ENCODE peak calls at places on chromosome 6, in five cellular contexts. I is suprapubic skin, G is H54, M is GM12891, D is GM12892. J is an unnamed sample.

GRCh38 chr6:64010010-64010409 is 374.4 kb downstream of the PHF3 start:
- DNase-seq in I (no peak), G (no peak), M (no peak), D (no peak), J (no peak)

GRCh38 chr6:81763968-81764367 is 11.5 kb upstream of the TENT5A start:
- DNase-seq in I (no peak), G (no peak), M (no peak), D (no peak), J (no peak)

GRCh38 chr6:125940691-125941090 is 15.9 kb upstream of the HINT3 start:
- DNase-seq in I (no peak), G (no peak), M (no peak), D (no peak), J (no peak)

GRCh38 chr6:162817196-162817595 is 89.4 kb downstream of the PACRG start:
- DNase-seq in I (no peak), G (no peak), M (no peak), D (no peak), J (no peak)

GRCh38 chr6:89118931-89119330 is 1.1 kb upstream of the SRSF12 start:
- DNase-seq in I (no peak), G (no peak), M (no peak), D (no peak), J (no peak)

GRCh38 chr6:6003334-6004146 is 3.2 kb downstream of the NRN1 start:
- DNase-seq in I (no peak), G (no peak), M (no peak), D (no peak), J (peak; percentile 85)

GRCh38 chr6:130513770-130514169 is 148.0 kb downstream of the TMEM200A start:
- DNase-seq in I (no peak), G (no peak), M (no peak), D (no peak), J (no peak)

GRCh38 chr6:13762648-13763441 is 51.2 kb upstream of the RANBP9 start:
- DNase-seq in I (peak; percentile 82), G (no peak), M (no peak), D (no peak), J (no peak)

GRCh38 chr6:23180504-23181293 is 611.3 kb downstream of the HDGFL1 start:
- DNase-seq in I (no peak), G (no peak), M (no peak), D (no peak), J (no peak)

GRCh38 chr6:143005816-143006215 is 54.9 kb upstream of the AIG1 start:
- DNase-seq in I (no peak), G (no peak), M (no peak), D (no peak), J (no peak)

GRCh38 chr6:37818536-37819176 is 871 bp upstream of the ZFAND3 start:
- DNase-seq in I (peak; percentile 98), G (peak; percentile 80), M (peak; percentile 84), D (peak; percentile 87), J (peak; percentile 99)

GRCh38 chr6:37820713-37821069 is 1.2 kb downstream of the ZFAND3 start:
- DNase-seq in I (no peak), G (no peak), M (no peak), D (no peak), J (no peak)

GRCh38 chr6:37821449-37821848 is 1.9 kb downstream of the ZFAND3 start:
- DNase-seq in I (no peak), G (no peak), M (no peak), D (no peak), J (no peak)

GRCh38 chr6:37819802-37820712 is 530 bp downstream of the ZFAND3 start:
- DNase-seq in I (peak; percentile 81), G (peak; percentile 62), M (no peak), D (peak; percentile 26), J (no peak)

DNA sequence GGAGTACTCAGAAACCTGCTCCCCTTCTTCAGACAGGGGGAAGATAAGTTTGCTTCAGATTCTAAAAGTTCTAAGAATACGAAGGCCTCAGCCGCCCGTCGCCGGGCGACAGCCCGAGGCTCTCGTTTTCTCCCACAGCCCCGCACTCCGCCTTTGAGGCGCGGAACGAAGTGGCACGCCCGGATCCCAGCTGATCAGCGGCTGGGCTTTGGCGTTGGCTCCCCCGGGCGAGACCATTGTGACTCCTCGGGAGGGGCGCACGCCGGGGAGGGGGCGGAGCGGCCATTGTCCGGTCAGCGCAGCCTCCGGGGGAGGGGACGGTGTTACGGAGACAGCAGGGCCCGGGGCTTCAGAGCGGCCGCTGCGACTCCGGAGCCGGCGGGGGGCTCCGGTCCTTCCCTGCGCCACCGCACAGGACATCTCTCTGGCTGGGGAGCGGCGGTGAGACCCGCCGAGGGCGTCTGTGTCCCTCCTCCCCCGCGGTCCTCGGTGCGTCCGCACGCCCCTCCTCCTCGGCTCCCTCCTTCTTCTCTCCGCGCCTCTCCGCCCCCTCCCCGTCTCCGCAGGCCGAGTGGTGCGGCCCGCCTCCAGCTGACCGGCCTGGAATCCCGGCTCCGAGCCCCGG is at the start of gene ZFAND3:
- DNase-seq in I (peak; percentile 98), G (peak; percentile 90), M (peak; percentile 85), D (peak; percentile 86), J (peak; percentile 98)
- TF ChIP-seq POLR2A in I (peak; percentile 24), G (peak; percentile 50), M (no peak), D (peak; percentile 7), J (no peak)

GRCh38 chr6:27890351-27891299 is 21.6 kb downstream of the OR2B2 start:
- DNase-seq in I (no peak), G (no peak), M (no peak), D (no peak), J (no peak)
- TF ChIP-seq POLR2A in I (peak; percentile 28), G (peak; percentile 62), M (peak; percentile 99), D (peak; percentile 98), J (no peak)

GRCh38 chr6:44235891-44236516 is 10.9 kb upstream of the HSP90AB1 start:
- DNase-seq in I (no peak), G (no peak), M (no peak), D (no peak), J (no peak)

GRCh38 chr6:44235269-44235668 is 11.6 kb upstream of the HSP90AB1 start:
- DNase-seq in I (no peak), G (no peak), M (no peak), D (no peak), J (no peak)

GRCh38 chr6:44237021-44237812 is 9.7 kb upstream of the HSP90AB1 start:
- DNase-seq in I (peak; percentile 94), G (peak; percentile 99), M (no peak), D (no peak), J (peak; percentile 98)

GRCh38 chr6:44238687-44239350 is 8.1 kb upstream of the HSP90AB1 start:
- DNase-seq in I (no peak), G (no peak), M (no peak), D (no peak), J (no peak)

GRCh38 chr6:44237813-44238433 is 9.0 kb upstream of the HSP90AB1 start:
- DNase-seq in I (peak; percentile 89), G (peak; percentile 92), M (peak; percentile 88), D (peak; percentile 84), J (peak; percentile 95)
- TF ChIP-seq POLR2A in I (peak; percentile 57), G (no peak), M (no peak), D (peak; percentile 45), J (peak; percentile 43)

GRCh38 chr6:37302086-37302686 is 44.2 kb upstream of the TMEM217 start:
- DNase-seq in I (no peak), G (no peak), M (no peak), D (no peak), J (no peak)
- TF ChIP-seq POLR2A in I (no peak), G (no peak), M (no peak), D (no peak), J (no peak)

DNA sequence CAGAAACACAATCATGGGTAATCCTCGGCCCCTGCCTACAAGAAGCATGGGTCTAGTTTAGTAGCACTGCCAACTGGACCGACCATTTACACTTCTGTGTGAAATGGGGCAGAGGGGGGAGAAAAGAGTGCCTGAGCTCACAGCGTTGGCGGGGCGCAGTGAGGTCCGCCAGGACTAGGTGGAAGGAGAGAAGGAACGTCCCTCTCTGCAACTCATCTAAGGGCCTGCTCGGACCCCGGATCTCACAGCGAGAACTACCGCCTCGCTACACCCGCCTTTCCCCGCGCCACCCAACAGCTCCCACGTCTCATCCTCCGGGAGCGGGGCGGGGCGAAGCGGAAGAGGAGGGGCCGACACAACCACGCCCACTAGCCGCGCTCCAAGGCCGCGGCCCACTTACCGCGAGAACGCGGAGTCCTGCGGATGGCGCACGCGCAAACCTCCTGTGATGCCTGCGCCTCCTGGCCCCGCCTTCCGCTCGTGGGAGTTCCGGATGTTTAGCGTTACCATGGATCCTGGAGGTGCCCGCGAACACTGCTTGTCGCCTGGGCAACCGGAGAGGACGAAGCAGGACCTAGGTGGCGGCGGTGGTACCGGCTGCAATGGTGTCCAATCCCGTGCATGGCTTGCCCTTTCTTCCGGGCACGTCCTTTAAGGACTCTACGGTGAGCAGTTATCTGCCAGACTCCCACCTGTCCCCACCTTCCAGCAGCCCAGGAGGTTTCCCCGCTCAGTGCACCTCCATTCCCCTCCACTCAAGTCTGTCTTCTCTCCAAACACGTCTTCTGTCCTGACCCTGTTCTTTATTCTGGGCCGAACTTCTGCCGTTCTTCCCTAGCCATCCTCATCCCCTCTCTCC is at the start of gene EFHC1:
- DNase-seq in I (peak; percentile 99), G (peak; percentile 81), M (peak; percentile 69), D (peak; percentile 70), J (peak; percentile 99)
- TF ChIP-seq POLR2A in I (no peak), G (peak; percentile 92), M (peak; percentile 85), D (peak; percentile 88), J (peak; percentile 52)

GRCh38 chr6:44002591-44003344 is 124.5 kb downstream of the MRPL14 start:
- DNase-seq in I (peak; percentile 73), G (no peak), M (peak; percentile 63), D (peak; percentile 58), J (no peak)
- TF ChIP-seq POLR2A in I (no peak), G (no peak), M (no peak), D (no peak), J (no peak)

GRCh38 chr6:33787336-33787953 is 1.5 kb downstream of the LEMD2 start:
- DNase-seq in I (no peak), G (no peak), M (no peak), D (no peak), J (no peak)

GRCh38 chr6:33786736-33787135 is 2.2 kb downstream of the LEMD2 start:
- DNase-seq in I (no peak), G (no peak), M (no peak), D (no peak), J (no peak)

GRCh38 chr6:33788694-33789549 is at the start of gene LEMD2:
- DNase-seq in I (peak; percentile 95), G (peak; percentile 91), M (peak; percentile 94), D (peak; percentile 93), J (peak; percentile 98)

GRCh38 chr6:33789550-33789895 is 593 bp upstream of the LEMD2 start:
- DNase-seq in I (no peak), G (no peak), M (no peak), D (no peak), J (no peak)

DNA sequence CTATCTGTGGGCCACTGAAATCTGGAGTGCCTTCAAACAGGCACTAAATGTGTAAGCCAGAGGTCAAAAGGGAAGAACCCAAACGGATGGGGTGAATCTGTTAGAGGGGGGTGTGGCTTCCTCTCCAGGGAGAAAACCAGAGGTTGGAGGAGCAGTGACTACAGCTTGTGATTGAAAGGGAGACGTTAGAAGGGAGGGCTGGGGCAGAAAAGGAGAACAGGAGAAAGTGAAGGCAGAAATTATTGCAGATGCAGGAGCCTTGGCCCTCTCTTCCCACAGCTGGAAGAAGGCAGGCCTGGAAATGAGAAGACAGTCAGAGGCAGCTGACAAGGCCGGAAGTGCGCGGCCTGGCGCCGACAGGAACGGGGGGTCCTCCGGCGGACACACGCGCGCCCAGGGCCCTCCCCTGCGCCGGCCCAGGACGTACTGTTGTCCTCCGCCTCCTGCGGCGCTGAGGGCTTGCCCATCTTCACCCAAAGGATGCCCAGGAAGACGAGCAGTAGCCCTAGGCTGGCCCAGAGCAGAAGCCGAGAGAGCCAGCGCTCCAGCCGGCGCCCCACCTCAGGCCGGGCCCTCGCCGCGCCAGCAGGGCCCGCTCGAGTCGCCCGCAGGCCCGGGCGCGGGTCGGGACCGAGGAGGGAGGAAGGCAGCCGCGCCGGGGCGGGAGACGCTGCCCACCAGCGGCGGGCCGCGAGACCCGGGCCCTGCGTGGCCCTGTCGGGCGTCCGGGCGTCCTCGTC is 806 bp downstream of the LEMD2 start:
- DNase-seq in I (peak; percentile 88), G (peak; percentile 65), M (peak; percentile 75), D (peak; percentile 75), J (peak; percentile 93)
- TF ChIP-seq POLR2A in I (peak; percentile 65), G (peak; percentile 57), M (peak; percentile 42), D (peak; percentile 61), J (peak; percentile 68)

J was measured in esophagus muscularis mucosa.